ENCODE peak calls at places on chromosomes 12 and 14, in four cellular contexts. One of them, this sample, is unnamed.
A peak's percentile ranks its signal among the peaks of the same experiment; 100 is the strongest.

GRCh38 chr14:69363055-69363454 is 35.0 kb downstream of the ERH start:
- DNase-seq in H9: peak; percentile 63
- DNase-seq in H1: peak; percentile 27
- DNase-seq in IMR-90: peak; percentile 33
- DNase-seq in this sample: no peak

GRCh38 chr12:75656650-75657049 is 145.2 kb upstream of the KRR1 start:
- DNase-seq in H9: no peak
- DNase-seq in H1: no peak
- DNase-seq in IMR-90: peak; percentile 95
- DNase-seq in this sample: peak; percentile 93

GRCh38 chr12:44015333-44015941 is 179.6 kb downstream of the TMEM117 start:
- DNase-seq in H9: no peak
- DNase-seq in H1: no peak
- DNase-seq in IMR-90: peak; percentile 66
- DNase-seq in this sample: no peak

GRCh38 chr12:111314949-111315539 is 53.9 kb downstream of the PHETA1 start:
- DNase-seq in H9: no peak
- DNase-seq in H1: no peak
- DNase-seq in IMR-90: no peak
- DNase-seq in this sample: peak; percentile 34

GRCh38 chr12:8077207-8077606 is 4.9 kb upstream of the NECAP1 start:
- DNase-seq in H9: no peak
- DNase-seq in H1: no peak
- DNase-seq in IMR-90: peak; percentile 62
- DNase-seq in this sample: no peak

GRCh38 chr14:68145539-68145938 is 326.0 kb downstream of the RAD51B start:
- DNase-seq in H9: no peak
- DNase-seq in H1: no peak
- DNase-seq in IMR-90: peak; percentile 55
- DNase-seq in this sample: no peak

GRCh38 chr12:89525002-89525823 is 617 bp upstream of the GALNT4 start:
- DNase-seq in H9: peak; percentile 71
- DNase-seq in H1: no peak
- DNase-seq in IMR-90: peak; percentile 21
- DNase-seq in this sample: peak; percentile 9

GRCh38 chr14:36750244-36750643 is 88.6 kb downstream of the PAX9 start:
- DNase-seq in H9: no peak
- DNase-seq in H1: no peak
- DNase-seq in IMR-90: no peak
- DNase-seq in this sample: no peak

GRCh38 chr12:122437656-122438121 is 15.2 kb upstream of the CLIP1 start:
- DNase-seq in H9: no peak
- DNase-seq in H1: no peak
- DNase-seq in IMR-90: peak; percentile 84
- DNase-seq in this sample: no peak

GRCh38 chr14:66601932-66602578 is 94.1 kb downstream of the GPHN start:
- DNase-seq in H9: no peak
- DNase-seq in H1: no peak
- DNase-seq in IMR-90: no peak
- DNase-seq in this sample: peak; percentile 39

GRCh38 chr14:78835052-78835451 is 664.9 kb downstream of the NRXN3 start:
- DNase-seq in H9: no peak
- DNase-seq in H1: no peak
- DNase-seq in IMR-90: no peak
- DNase-seq in this sample: no peak

GRCh38 chr14:49892636-49893308 is at the start of gene ARF6:
- DNase-seq in H9: peak; percentile 97
- DNase-seq in H1: peak; percentile 83
- DNase-seq in IMR-90: peak; percentile 96
- DNase-seq in this sample: peak; percentile 98

GRCh38 chr14:49893309-49894213 is 679 bp downstream of the ARF6 start:
- DNase-seq in H9: no peak
- DNase-seq in H1: no peak
- DNase-seq in IMR-90: no peak
- DNase-seq in this sample: peak; percentile 48

GRCh38 chr14:49888293-49888692 is 4.6 kb upstream of the ARF6 start:
- DNase-seq in H9: no peak
- DNase-seq in H1: no peak
- DNase-seq in IMR-90: no peak
- DNase-seq in this sample: no peak

GRCh38 chr14:49895480-49895879 is 2.6 kb downstream of the ARF6 start:
- DNase-seq in H9: no peak
- DNase-seq in H1: no peak
- DNase-seq in IMR-90: no peak
- DNase-seq in this sample: no peak

GRCh38 chr14:49892301-49892635 is 614 bp upstream of the ARF6 start:
- DNase-seq in H9: no peak
- DNase-seq in H1: no peak
- DNase-seq in IMR-90: peak; percentile 82
- DNase-seq in this sample: peak; percentile 81
- H4K91ac ChIP-seq in H9: no peak overlapping the region
- H4K91ac ChIP-seq in H1: peak overlapping the region; percentile 60
- H4K91ac ChIP-seq in IMR-90: peak overlapping the region; percentile 95
- H4K91ac ChIP-seq in this sample: peak overlapping the region; percentile 100

GRCh38 chr14:97874394-97874793 is 1077.2 kb downstream of the VRK1 start:
- DNase-seq in H9: no peak
- DNase-seq in H1: no peak
- DNase-seq in IMR-90: no peak
- DNase-seq in this sample: no peak

GRCh38 chr14:97878727-97879126 is 1081.5 kb downstream of the VRK1 start:
- DNase-seq in H9: no peak
- DNase-seq in H1: no peak
- DNase-seq in IMR-90: no peak
- DNase-seq in this sample: no peak

GRCh38 chr14:97873291-97873690 is 1076.1 kb downstream of the VRK1 start:
- DNase-seq in H9: no peak
- DNase-seq in H1: no peak
- DNase-seq in IMR-90: no peak
- DNase-seq in this sample: no peak

GRCh38 chr14:97878206-97878605 is 1081.0 kb downstream of the VRK1 start:
- DNase-seq in H9: no peak
- DNase-seq in H1: no peak
- DNase-seq in IMR-90: no peak
- DNase-seq in this sample: no peak
- H3K27ac ChIP-seq in H9: no peak overlapping the region
- H3K27ac ChIP-seq in H1: no peak overlapping the region
- H3K27ac ChIP-seq in IMR-90: no peak overlapping the region
- H3K27ac ChIP-seq in this sample: no peak overlapping the region

GRCh38 chr12:110135012-110135411 is 10.9 kb downstream of the IFT81 start:
- DNase-seq in H9: no peak
- DNase-seq in H1: no peak
- DNase-seq in IMR-90: peak; percentile 95
- DNase-seq in this sample: no peak
- H3K4me2 ChIP-seq in H9: no peak overlapping the region
- H3K4me2 ChIP-seq in H1: no peak overlapping the region
- H3K4me2 ChIP-seq in IMR-90: peak overlapping the region; percentile 75
- H3K4me2 ChIP-seq in this sample: no peak overlapping the region

GRCh38 chr12:109461049-109461845 is 15.9 kb downstream of the KCTD10 start:
- DNase-seq in H9: no peak
- DNase-seq in H1: no peak
- DNase-seq in IMR-90: peak; percentile 62
- DNase-seq in this sample: no peak
- H4K91ac ChIP-seq in H9: peak overlapping the region; percentile 79
- H4K91ac ChIP-seq in H1: peak overlapping the region; percentile 82
- H4K91ac ChIP-seq in IMR-90: peak overlapping the region; percentile 98
- H4K91ac ChIP-seq in this sample: peak overlapping the region; percentile 100

This sample was measured in trophoblast cell.